ENCODE peak calls at places on chromosome 15, in four cellular contexts. C is PC-3, G is A673, X is mammary epithelial cell. S is an unnamed sample.

GRCh38 chr15:59242649-59243048 is 36.0 kb downstream of the LDHAL6B start:
- DNase-seq in X (no peak), C (peak; percentile 27), G (no peak), S (no peak)

GRCh38 chr15:72382146-72382545 is 6.3 kb upstream of the HEXA start:
- DNase-seq in G (no peak), X (no peak), C (peak; percentile 29), S (no peak)

GRCh38 chr15:101554115-101554915 is 64.8 kb upstream of the PCSK6 start:
- DNase-seq in G (no peak), X (no peak), C (no peak), S (no peak)

GRCh38 chr15:35306361-35306981 is 221.4 kb upstream of the NANOGP8 start:
- DNase-seq in G (peak; percentile 55), C (peak; percentile 48), X (peak; percentile 68), S (peak; percentile 91)

GRCh38 chr15:60047701-60048100 is 43.6 kb downstream of the FOXB1 start:
- DNase-seq in G (no peak), X (no peak), C (no peak), S (peak; percentile 22)

GRCh38 chr15:68310178-68310810 is 32.7 kb downstream of the FEM1B start:
- DNase-seq in G (no peak), X (no peak), C (no peak), S (no peak)

GRCh38 chr15:36658321-36658720 is 78.9 kb downstream of the CDIN1 start:
- DNase-seq in C (peak; percentile 88), X (peak; percentile 59), G (peak; percentile 22), S (peak; percentile 16)

GRCh38 chr15:39400821-39401550 is 179.9 kb upstream of the THBS1 start:
- DNase-seq in C (no peak), X (no peak), G (no peak), S (no peak)

GRCh38 chr15:30791239-30791638 is 112.5 kb upstream of the FAN1 start:
- DNase-seq in C (peak; percentile 31), G (peak; percentile 67), X (no peak), S (no peak)

GRCh38 chr15:42737529-42738328 is 801 bp upstream of the CDAN1 start:
- DNase-seq in X (peak; percentile 43), C (peak; percentile 79), G (peak; percentile 59), S (no peak)

GRCh38 chr15:68383161-68384074 is 48.5 kb downstream of the ITGA11 start:
- DNase-seq in X (peak; percentile 43), C (peak; percentile 69), G (peak; percentile 63), S (peak; percentile 27)

GRCh38 chr15:75360391-75360790 is 8.0 kb downstream of the MAN2C1 start:
- DNase-seq in G (no peak), C (no peak), X (no peak), S (no peak)

GRCh38 chr15:37653018-37653417 is 281.4 kb upstream of the TMCO5A start:
- DNase-seq in G (no peak), X (no peak), C (no peak), S (no peak)

GRCh38 chr15:41603941-41604660 is 45.1 kb downstream of the TYRO3 start:
- DNase-seq in G (peak; percentile 82), X (peak; percentile 67), C (peak; percentile 83), S (peak; percentile 91)

GRCh38 chr15:74264081-74264501 is 28.0 kb downstream of the CCDC33 start:
- DNase-seq in G (no peak), X (no peak), C (no peak), S (no peak)

GRCh38 chr15:56891852-56892251 is 26.6 kb upstream of the TCF12 start:
- DNase-seq in G (no peak), X (no peak), C (no peak), S (no peak)

GRCh38 chr15:68271854-68272471 is 5.6 kb upstream of the FEM1B start:
- DNase-seq in G (no peak), C (peak; percentile 96), X (peak; percentile 100), S (peak; percentile 95)

GRCh38 chr15:61049003-61049402 is 180.1 kb downstream of the RORA start:
- DNase-seq in G (no peak), C (no peak), X (no peak), S (no peak)

DNA sequence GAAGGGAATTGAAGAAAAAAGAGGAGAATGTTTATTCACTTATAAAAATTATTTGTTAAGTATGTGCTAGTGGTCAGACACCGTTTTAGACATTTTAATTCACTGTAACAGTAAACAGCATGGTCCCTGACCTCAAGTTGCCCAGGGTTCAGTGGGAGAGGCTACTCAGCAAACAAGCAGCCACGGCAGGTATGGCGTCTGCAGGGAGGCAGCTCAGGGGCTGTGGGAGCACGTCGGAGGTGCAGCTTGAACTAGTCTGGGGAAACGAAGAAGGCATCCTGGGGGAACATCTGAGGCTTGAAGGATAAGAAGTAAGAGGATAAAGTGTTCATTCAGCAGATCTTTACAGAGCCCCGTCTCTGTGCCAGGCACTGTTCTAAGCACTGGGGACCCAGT is 66.0 kb downstream of the CRTC3 start:
- DNase-seq in C (no peak), X (no peak), G (no peak), S (no peak)
- H3K4me3 ChIP-seq in C (no peak overlapping the region), X (no peak overlapping the region), G (no peak overlapping the region), S (no peak overlapping the region)

DNA sequence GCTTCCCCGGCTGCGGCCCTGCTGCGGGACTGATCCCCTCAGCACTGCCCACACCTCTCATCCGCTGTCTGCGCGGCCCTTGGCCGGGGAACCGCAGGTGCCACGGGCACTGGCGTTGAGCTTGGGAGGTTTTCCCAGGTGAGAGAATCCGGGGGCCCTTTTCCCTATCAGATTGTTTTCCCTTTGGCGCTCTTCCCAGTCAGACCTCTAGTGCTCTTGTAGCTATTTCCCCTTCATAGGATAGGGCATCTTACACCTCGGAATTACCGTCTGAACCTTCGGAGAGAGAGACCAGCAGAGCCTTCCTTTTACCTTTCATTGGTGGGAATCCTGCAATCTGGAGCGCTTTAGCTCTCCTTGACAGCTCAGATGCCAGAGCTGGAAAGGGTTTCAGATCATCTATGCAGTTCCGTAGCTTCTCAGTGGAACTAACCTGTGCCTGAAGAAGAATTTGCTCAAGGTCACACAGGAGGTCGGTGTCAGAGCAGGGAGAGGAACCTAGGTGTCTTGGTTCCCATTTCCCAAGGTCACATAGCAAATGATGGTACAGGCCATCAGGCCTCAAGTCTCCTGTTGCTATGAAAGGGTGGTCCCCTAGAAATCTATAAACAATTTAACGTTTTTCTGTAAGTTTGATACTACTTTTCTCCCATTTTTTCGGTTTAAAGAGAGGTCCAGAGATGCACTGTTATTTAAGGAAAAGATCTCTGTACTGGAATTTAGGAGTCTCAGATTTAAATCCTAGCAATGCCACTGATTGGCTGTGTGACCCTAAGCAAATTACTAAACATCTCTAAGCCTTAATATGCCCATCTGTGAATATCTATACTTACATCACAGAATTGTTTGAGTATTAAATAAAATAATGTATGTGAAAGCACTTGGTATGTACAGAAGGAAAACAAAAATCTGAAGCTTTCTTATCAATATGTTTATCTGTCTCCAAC is 916 bp downstream of the IDH3A start:
- DNase-seq in G (no peak), X (peak; percentile 32), C (peak; percentile 38), S (peak; percentile 11)
- TF ChIP-seq EZH2 in G (no peak), X (no peak), C (no peak), S (no peak)

GRCh38 chr15:71125831-71126453 is 10.7 kb downstream of the THSD4 start:
- DNase-seq in X (no peak), C (no peak), G (no peak), S (no peak)
- TF ChIP-seq CTCF in X (peak; percentile 30), C (no peak), G (peak; percentile 40), S (peak; percentile 52)

DNA sequence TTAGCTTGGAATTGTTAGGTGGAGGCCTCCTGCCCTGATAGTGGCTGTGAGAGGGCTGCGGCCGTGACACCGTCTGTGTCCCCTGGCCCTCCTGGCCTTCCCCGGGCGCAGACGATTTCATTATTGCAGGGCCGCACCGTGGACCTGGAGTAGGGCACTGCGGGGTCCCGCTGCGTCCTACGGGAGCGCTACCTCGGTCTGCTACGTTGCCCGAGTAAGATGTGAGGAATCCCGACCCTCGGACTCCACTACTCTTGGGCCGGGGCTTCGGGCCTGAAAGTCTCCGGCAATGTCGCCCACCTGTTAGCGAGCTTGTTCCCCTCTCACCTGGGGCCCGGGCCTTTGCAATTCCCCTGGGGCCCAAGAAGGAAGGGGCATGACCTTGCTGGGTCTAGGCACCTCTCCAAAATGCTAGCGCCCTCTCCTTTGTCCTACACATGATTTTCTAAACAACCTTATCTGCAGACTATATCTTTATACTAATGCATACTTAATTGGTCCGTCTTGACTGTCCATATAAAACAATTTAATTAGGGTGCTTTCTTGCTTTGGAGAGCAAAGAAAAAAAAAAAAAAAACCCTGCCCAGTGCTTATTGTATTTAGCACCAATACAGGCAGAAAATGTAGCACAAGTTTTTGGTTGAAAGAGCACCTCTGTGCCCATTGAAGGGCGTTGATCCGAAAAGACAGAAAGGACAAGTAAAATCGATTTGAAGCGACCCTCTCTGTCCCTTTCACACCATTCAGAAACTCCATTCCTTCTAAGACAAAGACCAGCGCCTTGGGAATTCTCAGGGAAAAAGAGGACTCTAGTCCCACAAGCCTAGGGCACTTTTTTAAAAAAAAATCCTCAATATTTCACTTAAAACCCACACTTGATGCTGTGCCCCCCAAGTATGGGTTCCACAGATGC is 7.0 kb upstream of the NR2F2 start:
- DNase-seq in C (no peak), G (no peak), X (no peak), S (peak; percentile 25)
- H3K4me3 ChIP-seq in C (no peak overlapping the region), G (no peak overlapping the region), X (no peak overlapping the region), S (peak overlapping the region; percentile 65)

GRCh38 chr15:50182233-50183013 is 427 bp downstream of the SLC27A2 start:
- DNase-seq in X (peak; percentile 47), C (no peak), G (no peak), S (peak; percentile 47)
- TF ChIP-seq EZH2 in X (no peak), C (no peak), G (peak; percentile 25), S (peak; percentile 54)

DNA sequence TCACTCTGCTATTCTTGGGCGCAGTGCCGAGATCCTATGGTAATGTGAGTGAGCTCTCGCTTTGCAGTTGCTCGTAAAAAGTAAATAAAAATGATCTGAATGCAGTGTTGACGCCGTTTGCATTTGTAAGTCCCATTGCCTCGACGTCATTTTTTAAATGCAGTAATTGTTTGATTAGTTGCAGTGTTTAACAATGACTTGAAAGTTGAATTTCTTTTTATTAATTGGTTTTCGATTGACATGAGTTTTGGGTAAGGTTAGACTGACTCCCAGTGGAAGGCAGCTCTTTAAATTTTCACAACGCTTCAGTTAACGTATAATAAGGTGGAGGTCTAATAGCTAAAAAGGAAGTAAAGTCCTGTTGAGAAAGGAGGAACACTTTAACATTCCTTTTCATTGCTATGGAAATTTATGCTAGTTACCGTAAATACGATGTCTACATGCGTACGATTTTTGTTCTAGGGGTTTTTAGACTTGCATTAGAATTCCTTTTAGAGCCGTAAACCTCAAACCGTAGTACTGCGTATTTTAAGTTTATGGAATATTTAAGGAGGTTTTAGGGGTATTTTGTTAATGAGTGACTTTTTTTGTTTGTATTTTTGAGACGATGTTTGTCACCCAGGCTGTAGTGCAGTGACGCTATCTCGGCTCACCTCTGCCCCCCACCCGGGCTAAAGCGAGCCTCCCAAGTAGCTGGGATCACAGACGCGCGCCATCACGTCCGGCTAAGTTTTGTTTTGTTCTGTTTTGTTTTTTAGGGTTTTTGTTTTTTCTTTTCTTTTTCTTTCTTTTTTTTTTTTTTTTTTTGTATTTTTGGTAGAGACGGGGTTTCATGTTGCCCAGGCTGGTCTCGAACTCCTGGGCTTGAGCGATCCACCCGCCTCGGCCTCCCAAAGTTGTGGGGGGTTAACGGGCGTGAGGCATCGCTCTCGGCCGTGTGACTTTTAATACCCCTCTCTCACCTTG is 1.4 kb downstream of the MORF4L1 start:
- DNase-seq in X (peak; percentile 16), G (peak; percentile 14), C (peak; percentile 24), S (no peak)
- TF ChIP-seq CTCF in X (no peak), G (no peak), C (no peak), S (no peak)

DNA sequence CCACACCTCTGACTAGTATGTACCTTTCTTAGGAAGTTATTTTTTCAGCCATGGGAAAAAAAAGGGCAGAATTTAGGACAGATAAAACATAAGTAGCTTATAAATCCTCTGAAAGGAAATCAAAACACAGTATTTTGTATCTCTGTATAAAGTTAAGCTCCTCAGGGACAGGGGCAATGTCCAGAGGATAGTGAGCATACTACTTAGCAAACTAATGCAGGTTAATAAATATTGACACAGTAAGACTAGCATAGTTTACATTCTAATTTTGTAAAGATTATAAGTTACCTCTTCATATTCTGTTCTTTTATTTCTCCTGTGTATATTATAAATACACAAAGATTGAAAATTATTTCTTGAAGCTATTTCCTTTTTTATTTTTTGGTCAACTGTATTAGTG is 2.1 kb downstream of the UBE3A start:
- DNase-seq in X (no peak), C (peak; percentile 13), G (no peak), S (no peak)
- H3K4me3 ChIP-seq in X (peak overlapping the region; percentile 92), C (peak overlapping the region; percentile 91), G (peak overlapping the region; percentile 91), S (peak overlapping the region; percentile 68)